ENCODE peak calls at places on chromosomes 5 and 9, in ten cellular contexts. J, V, R, G, L, O, H, S, I and W are unnamed samples.
A peak's percentile ranks its signal among the peaks of the same experiment; 100 is the strongest.

GRCh38 chr9:35070823-35071813 is 1.3 kb downstream of the VCP start:
- DNase-seq in J (no peak), V (no peak), R (peak; percentile 24), G (no peak), L (no peak), O (no peak), H (no peak), S (no peak), I (no peak), W (no peak)

GRCh38 chr9:3200331-3200774 is 325.4 kb downstream of the RFX3 start:
- DNase-seq in J (peak; percentile 30), V (no peak), R (no peak), G (no peak), L (no peak), O (no peak), H (no peak), S (no peak), I (no peak), W (no peak)

GRCh38 chr5:15502208-15502607 is 2.2 kb downstream of the FBXL7 start:
- DNase-seq in J (peak; percentile 65), V (no peak), R (no peak), G (no peak), L (no peak), O (no peak), H (no peak), S (no peak), I (no peak), W (no peak)

GRCh38 chr9:2109066-2109650 is 94.0 kb downstream of the SMARCA2 start:
- DNase-seq in J (peak; percentile 26), V (no peak), R (no peak), G (no peak), L (no peak), O (no peak), H (no peak), S (no peak), I (no peak), W (no peak)

GRCh38 chr5:56269216-56269927 is 36.2 kb upstream of the ANKRD55 start:
- DNase-seq in J (peak; percentile 81), V (no peak), R (peak; percentile 72), G (peak; percentile 15), L (peak; percentile 22), O (no peak), H (peak; percentile 49), S (no peak), I (no peak), W (no peak)

GRCh38 chr9:114551750-114552685 is 35.6 kb upstream of the ATP6V1G1 start:
- DNase-seq in J (peak; percentile 98), V (no peak), R (no peak), G (peak; percentile 53), L (peak; percentile 69), O (peak; percentile 19), H (peak; percentile 26), S (peak; percentile 19), I (no peak), W (no peak)

GRCh38 chr5:68395844-68396523 is 180.4 kb downstream of the PIK3R1 start:
- DNase-seq in J (no peak), V (no peak), R (no peak), G (no peak), L (no peak), O (peak; percentile 51), H (no peak), S (no peak), I (no peak), W (no peak)

GRCh38 chr9:99563364-99563763 is 258.3 kb upstream of the NR4A3 start:
- DNase-seq in J (peak; percentile 2), V (no peak), R (no peak), G (no peak), L (no peak), O (no peak), H (peak; percentile 12), S (no peak), I (no peak), W (no peak)

GRCh38 chr5:154475613-154476342 is 2.2 kb downstream of the HAND1 start:
- DNase-seq in J (no peak), V (no peak), R (peak; percentile 85), G (no peak), L (no peak), O (no peak), H (no peak), S (no peak), I (no peak), W (no peak)

GRCh38 chr5:176792584-176793342 is 17.6 kb upstream of the UNC5A start:
- DNase-seq in J (no peak), V (no peak), R (no peak), G (no peak), L (no peak), O (no peak), H (no peak), S (no peak), I (no peak), W (no peak)

GRCh38 chr5:176793343-176793699 is 17.0 kb upstream of the UNC5A start:
- DNase-seq in J (no peak), V (no peak), R (no peak), G (no peak), L (no peak), O (no peak), H (peak; percentile 83), S (no peak), I (no peak), W (no peak)

GRCh38 chr5:176796411-176796810 is 13.9 kb upstream of the UNC5A start:
- DNase-seq in J (no peak), V (no peak), R (no peak), G (no peak), L (no peak), O (no peak), H (no peak), S (no peak), I (no peak), W (no peak)

GRCh38 chr5:176793736-176794135 is 16.6 kb upstream of the UNC5A start:
- DNase-seq in J (no peak), V (no peak), R (no peak), G (no peak), L (no peak), O (no peak), H (peak; percentile 83), S (no peak), I (no peak), W (no peak)

DNA sequence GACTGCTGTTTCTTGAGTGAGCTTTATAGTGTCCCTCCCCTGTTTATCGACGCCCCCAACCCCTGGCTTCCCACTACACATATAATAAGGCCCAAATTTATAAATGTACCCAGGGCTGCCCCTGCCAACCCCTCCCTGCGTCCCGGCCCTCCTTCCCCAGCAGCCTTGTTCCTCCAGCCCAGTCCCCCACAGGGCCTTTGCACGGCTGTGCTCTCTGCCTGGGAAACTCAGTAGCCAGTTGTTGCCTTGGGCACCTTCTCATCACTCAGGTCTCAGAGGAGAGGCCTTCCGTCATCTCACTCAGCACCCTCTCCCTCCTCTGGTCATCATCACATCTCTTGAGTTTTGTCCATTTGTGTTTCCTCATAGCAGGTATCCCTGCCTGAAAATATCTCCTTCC is 15.8 kb upstream of the UNC5A start:
- DNase-seq in J (no peak), V (no peak), R (no peak), G (no peak), L (no peak), O (no peak), H (no peak), S (no peak), I (no peak), W (no peak)
- TF ChIP-seq CTCF in J (no peak), V (no peak), R (no peak), G (no peak), L (no peak), O (no peak), H (no peak), S (no peak), I (no peak), W (no peak)

GRCh38 chr9:129626079-129626943 is at the start of gene NTMT1:
- DNase-seq in J (peak; percentile 84), V (peak; percentile 94), R (peak; percentile 92), G (peak; percentile 89), L (peak; percentile 92), O (peak; percentile 89), H (peak; percentile 95), S (no peak), I (peak; percentile 94), W (peak; percentile 95)

GRCh38 chr9:129627556-129628492 is 1.9 kb downstream of the NTMT1 start:
- DNase-seq in J (peak; percentile 36), V (no peak), R (no peak), G (no peak), L (no peak), O (no peak), H (no peak), S (no peak), I (no peak), W (no peak)

GRCh38 chr9:129624947-129625346 is 1.0 kb upstream of the NTMT1 start:
- DNase-seq in J (no peak), V (no peak), R (no peak), G (no peak), L (no peak), O (no peak), H (no peak), S (no peak), I (no peak), W (no peak)

GRCh38 chr9:129628709-129629108 is 2.7 kb downstream of the NTMT1 start:
- DNase-seq in J (no peak), V (no peak), R (no peak), G (no peak), L (no peak), O (no peak), H (no peak), S (no peak), I (no peak), W (no peak)

DNA sequence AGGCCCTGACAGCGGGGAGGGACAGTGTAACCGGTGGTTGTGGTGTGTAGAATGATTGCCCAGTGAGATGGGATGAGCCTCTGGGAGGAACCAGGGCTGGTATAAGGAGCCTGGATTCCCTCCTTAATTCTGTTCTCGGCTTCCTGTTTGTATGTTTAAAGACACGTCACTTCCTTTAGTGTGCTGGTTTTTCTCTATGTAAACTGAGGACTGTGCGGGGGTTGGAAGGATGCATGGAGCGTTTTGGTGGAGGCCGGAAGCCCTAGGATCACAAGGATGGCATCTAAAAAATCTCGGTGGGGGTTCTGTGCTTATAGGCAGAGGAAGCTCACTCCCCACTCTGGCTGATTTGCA is 958 bp downstream of the NTMT1 start:
- DNase-seq in J (peak; percentile 33), V (no peak), R (no peak), G (no peak), L (no peak), O (no peak), H (no peak), S (no peak), I (no peak), W (no peak)
- H3K27ac ChIP-seq in J (peak overlapping the region; percentile 96), V (peak overlapping the region; percentile 96), R (no peak overlapping the region), G (peak overlapping the region; percentile 90), L (peak overlapping the region; percentile 87), O (peak overlapping the region; percentile 93), H (peak overlapping the region; percentile 83), S (peak overlapping the region; percentile 88), I (peak overlapping the region; percentile 98), W (peak overlapping the region; percentile 98)

GRCh38 chr9:136885950-136886578 is at the start of gene TRAF2:
- DNase-seq in J (peak; percentile 99), V (peak; percentile 99), R (peak; percentile 99), G (peak; percentile 94), L (peak; percentile 99), O (peak; percentile 98), H (peak; percentile 100), S (peak; percentile 98), I (peak; percentile 96), W (peak; percentile 92)
- TF ChIP-seq CTCF in J (no peak), V (no peak), R (no peak), G (peak; percentile 4), L (peak; percentile 9), O (no peak), H (no peak), S (no peak), I (no peak), W (no peak)

DNA sequence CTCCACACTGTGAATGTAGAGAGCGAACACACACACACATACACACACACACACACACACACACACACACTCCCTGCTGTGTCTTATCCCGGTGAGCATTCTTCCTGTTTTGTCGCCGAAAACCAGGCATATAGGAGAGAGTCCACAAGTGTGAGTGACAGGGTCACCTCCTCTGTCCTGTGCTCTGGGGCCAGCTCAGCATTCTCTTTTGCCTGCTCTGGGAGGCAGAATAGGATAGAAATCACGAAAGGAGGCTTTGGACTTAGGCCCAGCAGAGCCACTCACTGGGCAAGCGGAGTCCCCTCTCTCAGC is 3.0 kb downstream of the LAMC3 start:
- DNase-seq in J (no peak), V (no peak), R (no peak), G (no peak), L (no peak), O (no peak), H (no peak), S (no peak), I (no peak), W (no peak)
- H3K27ac ChIP-seq in J (no peak overlapping the region), V (no peak overlapping the region), R (no peak overlapping the region), G (no peak overlapping the region), L (no peak overlapping the region), O (peak overlapping the region; percentile 37), H (no peak overlapping the region), S (no peak overlapping the region), I (no peak overlapping the region), W (no peak overlapping the region)